ENCODE peak calls at places on chromosomes 4 and X, in ten cellular contexts. One of them, this sample, is unnamed.

GRCh38 chr4:87092389-87093141 is 127.9 kb downstream of the KLHL8 start:
- DNase-seq in PC-3: peak; percentile 94
- DNase-seq in upper lobe of right lung: peak; percentile 89
- DNase-seq in NCI-H1092: peak; percentile 49
- DNase-seq in stimulated activated naive CD4-positive, alpha-beta T cell: no peak
- DNase-seq in GM03348: peak; percentile 77
- DNase-seq in ovary: peak; percentile 62
- DNase-seq in T47D: no peak
- DNase-seq in stimulated activated CD8-positive, alpha-beta memory T cell treated with anti-CD3 and anti-CD28 coated beads, Interleukin-7, amount 100 ng/mL, for 24 hours: no peak
- DNase-seq in stimulated activated CD4-positive, alpha-beta T cell treated with anti-CD3 and anti-CD28 coated beads, Interleukin-1b, Interleukin-23, amount 100 ng/mL, for 24 hours: no peak
- DNase-seq in this sample: no peak

GRCh38 chr4:167787231-167787630 is 305.1 kb upstream of the ANXA10 start:
- DNase-seq in PC-3: no peak
- DNase-seq in upper lobe of right lung: no peak
- DNase-seq in NCI-H1092: no peak
- DNase-seq in stimulated activated naive CD4-positive, alpha-beta T cell: no peak
- DNase-seq in GM03348: no peak
- DNase-seq in ovary: no peak
- DNase-seq in T47D: no peak
- DNase-seq in stimulated activated CD8-positive, alpha-beta memory T cell treated with anti-CD3 and anti-CD28 coated beads, Interleukin-7, amount 100 ng/mL, for 24 hours: no peak
- DNase-seq in stimulated activated CD4-positive, alpha-beta T cell treated with anti-CD3 and anti-CD28 coated beads, Interleukin-1b, Interleukin-23, amount 100 ng/mL, for 24 hours: no peak
- DNase-seq in this sample: no peak

GRCh38 chrX:1807301-1807731 is 192.5 kb downstream of the ASMT start:
- DNase-seq in PC-3: peak; percentile 53
- DNase-seq in upper lobe of right lung: no peak
- DNase-seq in NCI-H1092: no peak
- DNase-seq in stimulated activated naive CD4-positive, alpha-beta T cell: no peak
- DNase-seq in GM03348: peak; percentile 48
- DNase-seq in ovary: no peak
- DNase-seq in T47D: no peak
- DNase-seq in stimulated activated CD8-positive, alpha-beta memory T cell treated with anti-CD3 and anti-CD28 coated beads, Interleukin-7, amount 100 ng/mL, for 24 hours: no peak
- DNase-seq in stimulated activated CD4-positive, alpha-beta T cell treated with anti-CD3 and anti-CD28 coated beads, Interleukin-1b, Interleukin-23, amount 100 ng/mL, for 24 hours: no peak
- DNase-seq in this sample: no peak

GRCh38 chr4:25377572-25377882 is 464 bp downstream of the ANAPC4 start:
- DNase-seq in PC-3: no peak
- DNase-seq in upper lobe of right lung: no peak
- DNase-seq in NCI-H1092: no peak
- DNase-seq in stimulated activated naive CD4-positive, alpha-beta T cell: no peak
- DNase-seq in GM03348: peak; percentile 5
- DNase-seq in ovary: no peak
- DNase-seq in T47D: no peak
- DNase-seq in stimulated activated CD8-positive, alpha-beta memory T cell treated with anti-CD3 and anti-CD28 coated beads, Interleukin-7, amount 100 ng/mL, for 24 hours: no peak
- DNase-seq in stimulated activated CD4-positive, alpha-beta T cell treated with anti-CD3 and anti-CD28 coated beads, Interleukin-1b, Interleukin-23, amount 100 ng/mL, for 24 hours: no peak
- DNase-seq in this sample: no peak

GRCh38 chr4:55768291-55768690 is 51.3 kb upstream of the EXOC1L start:
- DNase-seq in PC-3: peak; percentile 68
- DNase-seq in upper lobe of right lung: no peak
- DNase-seq in NCI-H1092: no peak
- DNase-seq in stimulated activated naive CD4-positive, alpha-beta T cell: no peak
- DNase-seq in GM03348: peak; percentile 51
- DNase-seq in ovary: no peak
- DNase-seq in T47D: no peak
- DNase-seq in stimulated activated CD8-positive, alpha-beta memory T cell treated with anti-CD3 and anti-CD28 coated beads, Interleukin-7, amount 100 ng/mL, for 24 hours: no peak
- DNase-seq in stimulated activated CD4-positive, alpha-beta T cell treated with anti-CD3 and anti-CD28 coated beads, Interleukin-1b, Interleukin-23, amount 100 ng/mL, for 24 hours: no peak
- DNase-seq in this sample: no peak

GRCh38 chr4:108544504-108544903 is 75.9 kb upstream of the RPL34 start:
- DNase-seq in PC-3: peak; percentile 77
- DNase-seq in upper lobe of right lung: no peak
- DNase-seq in NCI-H1092: no peak
- DNase-seq in stimulated activated naive CD4-positive, alpha-beta T cell: no peak
- DNase-seq in GM03348: no peak
- DNase-seq in ovary: no peak
- DNase-seq in T47D: no peak
- DNase-seq in stimulated activated CD8-positive, alpha-beta memory T cell treated with anti-CD3 and anti-CD28 coated beads, Interleukin-7, amount 100 ng/mL, for 24 hours: no peak
- DNase-seq in stimulated activated CD4-positive, alpha-beta T cell treated with anti-CD3 and anti-CD28 coated beads, Interleukin-1b, Interleukin-23, amount 100 ng/mL, for 24 hours: no peak
- DNase-seq in this sample: no peak

GRCh38 chrX:13732246-13733067 is 2.0 kb downstream of the TRAPPC2 start:
- DNase-seq in PC-3: no peak
- DNase-seq in upper lobe of right lung: no peak
- DNase-seq in NCI-H1092: no peak
- DNase-seq in stimulated activated naive CD4-positive, alpha-beta T cell: no peak
- DNase-seq in GM03348: peak; percentile 17
- DNase-seq in ovary: no peak
- DNase-seq in T47D: no peak
- DNase-seq in stimulated activated CD8-positive, alpha-beta memory T cell treated with anti-CD3 and anti-CD28 coated beads, Interleukin-7, amount 100 ng/mL, for 24 hours: no peak
- DNase-seq in stimulated activated CD4-positive, alpha-beta T cell treated with anti-CD3 and anti-CD28 coated beads, Interleukin-1b, Interleukin-23, amount 100 ng/mL, for 24 hours: no peak
- DNase-seq in this sample: no peak

GRCh38 chrX:91434351-91435168 is at the start of gene PABPC5:
- DNase-seq in PC-3: peak; percentile 63
- DNase-seq in upper lobe of right lung: peak; percentile 68
- DNase-seq in NCI-H1092: no peak
- DNase-seq in stimulated activated naive CD4-positive, alpha-beta T cell: no peak
- DNase-seq in GM03348: peak; percentile 88
- DNase-seq in ovary: peak; percentile 89
- DNase-seq in T47D: no peak
- DNase-seq in stimulated activated CD8-positive, alpha-beta memory T cell treated with anti-CD3 and anti-CD28 coated beads, Interleukin-7, amount 100 ng/mL, for 24 hours: no peak
- DNase-seq in stimulated activated CD4-positive, alpha-beta T cell treated with anti-CD3 and anti-CD28 coated beads, Interleukin-1b, Interleukin-23, amount 100 ng/mL, for 24 hours: no peak
- DNase-seq in this sample: no peak

GRCh38 chrX:120775959-120776358 is 99.7 kb downstream of the CT47B1 start:
- DNase-seq in PC-3: no peak
- DNase-seq in upper lobe of right lung: no peak
- DNase-seq in NCI-H1092: no peak
- DNase-seq in stimulated activated naive CD4-positive, alpha-beta T cell: no peak
- DNase-seq in GM03348: no peak
- DNase-seq in ovary: no peak
- DNase-seq in T47D: no peak
- DNase-seq in stimulated activated CD8-positive, alpha-beta memory T cell treated with anti-CD3 and anti-CD28 coated beads, Interleukin-7, amount 100 ng/mL, for 24 hours: no peak
- DNase-seq in stimulated activated CD4-positive, alpha-beta T cell treated with anti-CD3 and anti-CD28 coated beads, Interleukin-1b, Interleukin-23, amount 100 ng/mL, for 24 hours: no peak
- DNase-seq in this sample: no peak

GRCh38 chr4:79585834-79586233 is 177.8 kb upstream of the GK2 start:
- DNase-seq in PC-3: no peak
- DNase-seq in upper lobe of right lung: no peak
- DNase-seq in NCI-H1092: no peak
- DNase-seq in stimulated activated naive CD4-positive, alpha-beta T cell: no peak
- DNase-seq in GM03348: no peak
- DNase-seq in ovary: no peak
- DNase-seq in T47D: no peak
- DNase-seq in stimulated activated CD8-positive, alpha-beta memory T cell treated with anti-CD3 and anti-CD28 coated beads, Interleukin-7, amount 100 ng/mL, for 24 hours: no peak
- DNase-seq in stimulated activated CD4-positive, alpha-beta T cell treated with anti-CD3 and anti-CD28 coated beads, Interleukin-1b, Interleukin-23, amount 100 ng/mL, for 24 hours: no peak
- DNase-seq in this sample: no peak

GRCh38 chr4:187444061-187444460 is 551.5 kb upstream of the ZFP42 start:
- DNase-seq in PC-3: no peak
- DNase-seq in upper lobe of right lung: no peak
- DNase-seq in NCI-H1092: no peak
- DNase-seq in stimulated activated naive CD4-positive, alpha-beta T cell: no peak
- DNase-seq in GM03348: no peak
- DNase-seq in ovary: no peak
- DNase-seq in T47D: no peak
- DNase-seq in stimulated activated CD8-positive, alpha-beta memory T cell treated with anti-CD3 and anti-CD28 coated beads, Interleukin-7, amount 100 ng/mL, for 24 hours: no peak
- DNase-seq in stimulated activated CD4-positive, alpha-beta T cell treated with anti-CD3 and anti-CD28 coated beads, Interleukin-1b, Interleukin-23, amount 100 ng/mL, for 24 hours: no peak
- DNase-seq in this sample: no peak

GRCh38 chr4:29309050-29309449 is 1411.1 kb upstream of the PCDH7 start:
- DNase-seq in PC-3: peak; percentile 90
- DNase-seq in upper lobe of right lung: no peak
- DNase-seq in NCI-H1092: no peak
- DNase-seq in stimulated activated naive CD4-positive, alpha-beta T cell: no peak
- DNase-seq in GM03348: peak; percentile 10
- DNase-seq in ovary: no peak
- DNase-seq in T47D: no peak
- DNase-seq in stimulated activated CD8-positive, alpha-beta memory T cell treated with anti-CD3 and anti-CD28 coated beads, Interleukin-7, amount 100 ng/mL, for 24 hours: no peak
- DNase-seq in stimulated activated CD4-positive, alpha-beta T cell treated with anti-CD3 and anti-CD28 coated beads, Interleukin-1b, Interleukin-23, amount 100 ng/mL, for 24 hours: no peak
- DNase-seq in this sample: no peak

GRCh38 chr4:8906668-8906970 is 35.0 kb upstream of the HMX1 start:
- DNase-seq in PC-3: no peak
- DNase-seq in upper lobe of right lung: peak; percentile 32
- DNase-seq in NCI-H1092: no peak
- DNase-seq in stimulated activated naive CD4-positive, alpha-beta T cell: no peak
- DNase-seq in GM03348: no peak
- DNase-seq in ovary: no peak
- DNase-seq in T47D: no peak
- DNase-seq in stimulated activated CD8-positive, alpha-beta memory T cell treated with anti-CD3 and anti-CD28 coated beads, Interleukin-7, amount 100 ng/mL, for 24 hours: no peak
- DNase-seq in stimulated activated CD4-positive, alpha-beta T cell treated with anti-CD3 and anti-CD28 coated beads, Interleukin-1b, Interleukin-23, amount 100 ng/mL, for 24 hours: no peak
- DNase-seq in this sample: no peak

GRCh38 chr4:78569291-78569821 is 17.8 kb downstream of the ANXA3 start:
- DNase-seq in PC-3: peak; percentile 92
- DNase-seq in upper lobe of right lung: no peak
- DNase-seq in NCI-H1092: no peak
- DNase-seq in stimulated activated naive CD4-positive, alpha-beta T cell: no peak
- DNase-seq in GM03348: peak; percentile 71
- DNase-seq in ovary: no peak
- DNase-seq in T47D: no peak
- DNase-seq in stimulated activated CD8-positive, alpha-beta memory T cell treated with anti-CD3 and anti-CD28 coated beads, Interleukin-7, amount 100 ng/mL, for 24 hours: no peak
- DNase-seq in stimulated activated CD4-positive, alpha-beta T cell treated with anti-CD3 and anti-CD28 coated beads, Interleukin-1b, Interleukin-23, amount 100 ng/mL, for 24 hours: no peak
- DNase-seq in this sample: no peak

GRCh38 chr4:147526272-147526654 is 45.4 kb downstream of the EDNRA start:
- DNase-seq in PC-3: peak; percentile 8
- DNase-seq in upper lobe of right lung: no peak
- DNase-seq in NCI-H1092: no peak
- DNase-seq in stimulated activated naive CD4-positive, alpha-beta T cell: no peak
- DNase-seq in GM03348: no peak
- DNase-seq in ovary: no peak
- DNase-seq in T47D: no peak
- DNase-seq in stimulated activated CD8-positive, alpha-beta memory T cell treated with anti-CD3 and anti-CD28 coated beads, Interleukin-7, amount 100 ng/mL, for 24 hours: no peak
- DNase-seq in stimulated activated CD4-positive, alpha-beta T cell treated with anti-CD3 and anti-CD28 coated beads, Interleukin-1b, Interleukin-23, amount 100 ng/mL, for 24 hours: no peak
- DNase-seq in this sample: no peak

GRCh38 chr4:110900206-110900769 is 277.4 kb upstream of the PITX2 start:
- DNase-seq in PC-3: no peak
- DNase-seq in upper lobe of right lung: no peak
- DNase-seq in NCI-H1092: no peak
- DNase-seq in stimulated activated naive CD4-positive, alpha-beta T cell: no peak
- DNase-seq in GM03348: peak; percentile 40
- DNase-seq in ovary: no peak
- DNase-seq in T47D: no peak
- DNase-seq in stimulated activated CD8-positive, alpha-beta memory T cell treated with anti-CD3 and anti-CD28 coated beads, Interleukin-7, amount 100 ng/mL, for 24 hours: no peak
- DNase-seq in stimulated activated CD4-positive, alpha-beta T cell treated with anti-CD3 and anti-CD28 coated beads, Interleukin-1b, Interleukin-23, amount 100 ng/mL, for 24 hours: no peak
- DNase-seq in this sample: no peak

This sample was measured in NCI-H1930.